ENCODE peak calls at places on chromosomes 6 and 20, in four cellular contexts. G is OCI-LY7, F is hepatocyte, R is PC-3. Q is an unnamed sample.

GRCh38 chr6:131717815-131718214 is 7.0 kb upstream of the CTAGE9 start:
- DNase-seq in R (no peak), G (no peak), F (no peak), Q (no peak)

GRCh38 chr6:47700051-47700450 is 1.7 kb downstream of the ADGRF4 start:
- DNase-seq in G (no peak), F (peak; percentile 67), R (peak; percentile 84), Q (no peak)

GRCh38 chr20:17456226-17456625 is 75.0 kb downstream of the BFSP1 start:
- DNase-seq in G (no peak), R (no peak), F (no peak), Q (no peak)

GRCh38 chr6:118551673-118552063 is 3.6 kb downstream of the PLN start:
- DNase-seq in R (no peak), F (no peak), G (no peak), Q (peak; percentile 10)

GRCh38 chr6:44966449-44967091 is 361.6 kb upstream of the RUNX2 start:
- DNase-seq in R (peak; percentile 41), G (no peak), F (no peak), Q (no peak)

GRCh38 chr6:52491203-52492069 is 71.3 kb downstream of the EFHC1 start:
- DNase-seq in R (no peak), F (no peak), G (no peak), Q (no peak)

GRCh38 chr6:155108070-155108815 is 113.1 kb downstream of the TIAM2 start:
- DNase-seq in G (no peak), F (no peak), R (no peak), Q (no peak)

GRCh38 chr6:155782320-155782730 is 326.7 kb upstream of the NOX3 start:
- DNase-seq in R (peak; percentile 95), F (peak; percentile 44), G (no peak), Q (no peak)

GRCh38 chr20:6213311-6213710 is 90.5 kb upstream of the FERMT1 start:
- DNase-seq in R (no peak), G (no peak), F (no peak), Q (no peak)

GRCh38 chr20:42565106-42565990 is 624.4 kb downstream of the PTPRT start:
- DNase-seq in R (no peak), F (no peak), G (no peak), Q (no peak)

GRCh38 chr6:16333580-16333979 is 95.2 kb downstream of the GMPR start:
- DNase-seq in R (peak; percentile 84), F (no peak), G (no peak), Q (peak; percentile 36)

GRCh38 chr20:17680128-17680835 is 1.8 kb downstream of the RRBP1 start:
- DNase-seq in F (peak; percentile 78), R (peak; percentile 80), G (no peak), Q (no peak)

GRCh38 chr6:1496836-1497592 is 107.6 kb downstream of the FOXF2 start:
- DNase-seq in G (no peak), F (peak; percentile 28), R (no peak), Q (no peak)

DNA sequence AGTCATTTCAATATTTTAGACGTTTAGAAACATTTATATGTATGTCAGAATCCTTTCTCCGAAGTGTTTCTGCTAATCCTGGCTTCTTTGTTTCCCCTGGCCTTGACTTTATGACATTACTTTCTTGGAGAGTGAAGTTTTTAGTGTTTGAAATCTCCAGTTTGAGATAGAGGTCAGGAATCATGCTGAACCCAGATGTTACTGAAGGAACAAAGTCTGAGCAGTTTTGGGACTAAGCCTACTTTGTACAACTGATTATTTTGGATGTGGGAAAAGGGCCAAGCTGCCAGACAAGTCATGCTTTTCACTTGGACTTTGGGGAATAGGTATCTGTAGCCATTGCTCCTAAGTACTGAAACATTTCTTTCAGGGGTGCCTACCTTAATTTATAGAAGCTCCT is 2.3 kb downstream of the RNF144B start:
- DNase-seq in F (no peak), R (peak; percentile 16), G (no peak), Q (no peak)
- H3K4me3 ChIP-seq in F (no peak overlapping the region), R (peak overlapping the region; percentile 78), G (peak overlapping the region; percentile 98), Q (peak overlapping the region; percentile 94)

GRCh38 chr20:38170914-38171300 is 5.8 kb upstream of the TGM2 start:
- DNase-seq in R (no peak), G (no peak), F (no peak), Q (no peak)
- H3K4me1 ChIP-seq in R (peaks cover 79% of the 10 kb centered on the region), G (no peaks in the 10 kb centered on the region), F (peaks cover 58% of the 10 kb centered on the region), Q (no peaks in the 10 kb centered on the region)

GRCh38 chr6:25277401-25277800 is 1.8 kb upstream of the CARMIL1 start:
- DNase-seq in G (no peak), R (no peak), F (no peak), Q (no peak)
- H2AFZ ChIP-seq in G (peak overlapping the region; percentile 98), R (peak overlapping the region; percentile 80), F (no peak overlapping the region), Q (no peak overlapping the region)

GRCh38 chr6:139832906-139833305 is 458.5 kb upstream of the CITED2 start:
- DNase-seq in R (no peak), F (no peak), G (no peak), Q (no peak)

GRCh38 chr6:139829557-139829956 is 455.1 kb upstream of the CITED2 start:
- DNase-seq in G (no peak), F (no peak), R (no peak), Q (no peak)

GRCh38 chr6:139833592-139833991 is 459.1 kb upstream of the CITED2 start:
- DNase-seq in G (no peak), R (no peak), F (no peak), Q (no peak)

GRCh38 chr6:139832493-139832892 is 458.0 kb upstream of the CITED2 start:
- DNase-seq in F (no peak), G (no peak), R (no peak), Q (no peak)

GRCh38 chr6:139834232-139834631 is 459.8 kb upstream of the CITED2 start:
- DNase-seq in R (no peak), F (no peak), G (no peak), Q (no peak)
- H3K4me3 ChIP-seq in R (no peak overlapping the region), F (no peak overlapping the region), G (no peak overlapping the region), Q (no peak overlapping the region)